ENCODE peak calls at places on chromosomes 13 and 19, in four cellular contexts. E, S, O and V are unnamed samples.

GRCh38 chr13:33100876-33101275 is 84.7 kb downstream of the KL start:
- DNase-seq in E (no peak), O (no peak), S (no peak), V (no peak)

GRCh38 chr13:40109324-40109958 is 454.0 kb downstream of the COG6 start:
- DNase-seq in S (no peak), E (peak), O (no peak), V (no peak)

GRCh38 chr19:17332677-17333581 is 1.7 kb downstream of the ANO8 start:
- DNase-seq in S (no peak), O (no peak), E (peak), V (peak)

GRCh38 chr19:16320987-16321386 is 3.6 kb upstream of the KLF2 start:
- DNase-seq in O (no peak), S (no peak), E (no peak), V (no peak)

GRCh38 chr19:41434450-41434849 is 5.3 kb downstream of the DMAC2 start:
- DNase-seq in E (no peak), S (no peak), O (no peak), V (no peak)

GRCh38 chr13:97855570-97855970 is 97.9 kb upstream of the IPO5 start:
- DNase-seq in O (peak), E (peak), S (no peak), V (peak)

GRCh38 chr13:80499536-80500280 is 158.8 kb upstream of the SPRY2 start:
- DNase-seq in E (no peak), S (no peak), O (no peak), V (no peak)

GRCh38 chr13:48595330-48596127 is 58.2 kb upstream of the CYSLTR2 start:
- DNase-seq in O (peak), E (peak), S (no peak), V (no peak)

GRCh38 chr13:29713841-29714240 is 118.4 kb upstream of the SLC7A1 start:
- DNase-seq in O (no peak), E (peak), S (no peak), V (no peak)

GRCh38 chr19:49971991-49972401 is 11.0 kb upstream of the SIGLEC11 start:
- DNase-seq in O (no peak), E (no peak), S (no peak), V (no peak)

GRCh38 chr13:66003558-66003957 is 1226.6 kb downstream of the PCDH9 start:
- DNase-seq in S (no peak), E (no peak), O (no peak), V (no peak)

GRCh38 chr19:5988520-5989387 is 10.8 kb upstream of the RANBP3 start:
- DNase-seq in E (no peak), S (no peak), O (no peak), V (no peak)

GRCh38 chr19:35670686-35671085 is 4.4 kb downstream of the UPK1A start:
- DNase-seq in E (no peak), S (no peak), O (no peak), V (no peak)

GRCh38 chr13:74066937-74067336 is 67.3 kb downstream of the KLF12 start:
- DNase-seq in O (no peak), S (no peak), E (no peak), V (no peak)

GRCh38 chr13:41356788-41357187 is 45.7 kb downstream of the NAA16 start:
- DNase-seq in O (no peak), S (no peak), E (peak), V (no peak)

GRCh38 chr13:27309967-27310598 is 39.5 kb downstream of the RASL11A start:
- DNase-seq in O (no peak), E (peak), S (no peak), V (no peak)

GRCh38 chr13:106599875-106600797 is 32.2 kb upstream of the ARGLU1 start:
- DNase-seq in O (no peak), S (peak), E (peak), V (no peak)

GRCh38 chr13:24887759-24888158 is 123.8 kb downstream of the RNF17 start:
- DNase-seq in E (no peak), S (no peak), O (no peak), V (no peak)

GRCh38 chr13:98508280-98509074 is 68.4 kb downstream of the STK24 start:
- DNase-seq in E (peak), S (no peak), O (no peak), V (no peak)

GRCh38 chr19:10421240-10421948 is 1.1 kb downstream of the PDE4A start:
- DNase-seq in O (no peak), E (no peak), S (no peak), V (no peak)

GRCh38 chr13:111577956-111578595 is 257.6 kb downstream of the TEX29 start:
- DNase-seq in O (no peak), E (no peak), S (no peak), V (no peak)

GRCh38 chr19:4088975-4089374 is 22.3 kb upstream of the ZBTB7A start:
- DNase-seq in O (no peak), E (no peak), S (no peak), V (no peak)

GRCh38 chr13:88601949-88602348 is 930.8 kb downstream of the SLITRK5 start:
- DNase-seq in O (no peak), E (no peak), S (no peak), V (no peak)

GRCh38 chr19:19997656-19998268 is 41.5 kb downstream of the ZNF682 start:
- DNase-seq in S (no peak), O (no peak), E (no peak), V (peak)

GRCh38 chr19:16588089-16588823 is 16.0 kb upstream of the SLC35E1 start:
- DNase-seq in S (no peak), O (no peak), E (peak), V (no peak)

GRCh38 chr13:50384724-50385123 is 369.5 kb downstream of the KCNRG start:
- DNase-seq in S (no peak), O (no peak), E (no peak), V (no peak)

GRCh38 chr13:22848539-22849052 is 332.2 kb upstream of the SGCG start:
- DNase-seq in S (no peak), E (no peak), O (no peak), V (peak)

GRCh38 chr13:80341771-80342271 is 895 bp upstream of the SPRY2 start:
- DNase-seq in S (peak), E (peak), O (peak), V (peak)

GRCh38 chr13:40789275-40790231 is at the start of gene SLC25A15:
- DNase-seq in S (peak), O (peak), E (peak), V (peak)

GRCh38 chr13:74015137-74015536 is 119.1 kb downstream of the KLF12 start:
- DNase-seq in E (peak), O (no peak), S (no peak), V (no peak)

GRCh38 chr13:59111711-59112110 is 1052.0 kb downstream of the DIAPH3 start:
- DNase-seq in S (no peak), O (no peak), E (peak), V (peak)

GRCh38 chr13:65600702-65601101 is 1629.4 kb downstream of the PCDH9 start:
- DNase-seq in S (no peak), E (peak), O (no peak), V (no peak)

GRCh38 chr13:55792544-55793178 is 1348.1 kb upstream of the PRR20A start:
- DNase-seq in S (no peak), O (no peak), E (no peak), V (no peak)

GRCh38 chr13:108734676-108735075 is 105.3 kb downstream of the MYO16 start:
- DNase-seq in S (no peak), O (no peak), E (no peak), V (no peak)

GRCh38 chr19:8120636-8121480 is 28.5 kb downstream of the FBN3 start:
- DNase-seq in E (no peak), O (no peak), S (no peak), V (no peak)

DNA sequence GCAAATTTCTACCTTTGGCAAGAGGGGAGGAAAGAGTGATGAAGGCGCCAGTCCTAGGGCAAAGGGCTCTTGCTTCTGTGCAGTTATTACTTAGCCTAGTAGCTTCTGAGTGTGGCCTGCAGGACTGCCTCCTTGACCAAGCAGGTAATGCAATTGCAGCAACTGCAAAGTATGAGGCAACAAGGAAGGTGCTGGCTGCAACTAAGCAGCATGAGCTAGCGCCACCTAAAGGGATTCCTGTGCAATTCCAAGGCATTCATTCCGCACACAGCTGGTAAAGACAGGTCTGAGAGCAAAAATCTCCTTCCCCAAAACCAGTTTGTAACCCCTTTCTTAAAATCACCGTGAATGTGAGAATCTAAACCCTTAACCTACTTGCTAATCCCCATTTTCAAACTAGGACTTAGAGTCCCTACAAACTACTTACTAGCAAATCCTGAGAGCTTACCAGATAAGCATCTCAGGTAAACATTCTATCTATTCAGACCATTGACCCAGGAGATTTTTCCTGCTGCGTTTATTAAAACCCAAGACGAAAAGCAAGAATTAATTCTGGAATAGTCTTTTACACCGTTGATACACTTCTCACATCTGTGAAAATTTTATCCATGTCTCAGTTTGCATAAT is 62.9 kb downstream of the DCT start:
- DNase-seq in E (peak), S (no peak), O (peak), V (peak)
- TF ChIP-seq CTCF in E (peak), S (no peak), O (peak), V (peak)

GRCh38 chr19:29596885-29597525 is 9.1 kb upstream of the POP4 start:
- DNase-seq in O (no peak), E (peak), S (no peak), V (no peak)
- TF ChIP-seq CTCF in O (peak), E (peak), S (no peak), V (peak)

GRCh38 chr19:45154064-45154827 is 6.5 kb downstream of the NKPD1 start:
- DNase-seq in E (peak), O (no peak), S (no peak), V (no peak)
- TF ChIP-seq CTCF in E (no peak), O (no peak), S (no peak), V (no peak)

DNA sequence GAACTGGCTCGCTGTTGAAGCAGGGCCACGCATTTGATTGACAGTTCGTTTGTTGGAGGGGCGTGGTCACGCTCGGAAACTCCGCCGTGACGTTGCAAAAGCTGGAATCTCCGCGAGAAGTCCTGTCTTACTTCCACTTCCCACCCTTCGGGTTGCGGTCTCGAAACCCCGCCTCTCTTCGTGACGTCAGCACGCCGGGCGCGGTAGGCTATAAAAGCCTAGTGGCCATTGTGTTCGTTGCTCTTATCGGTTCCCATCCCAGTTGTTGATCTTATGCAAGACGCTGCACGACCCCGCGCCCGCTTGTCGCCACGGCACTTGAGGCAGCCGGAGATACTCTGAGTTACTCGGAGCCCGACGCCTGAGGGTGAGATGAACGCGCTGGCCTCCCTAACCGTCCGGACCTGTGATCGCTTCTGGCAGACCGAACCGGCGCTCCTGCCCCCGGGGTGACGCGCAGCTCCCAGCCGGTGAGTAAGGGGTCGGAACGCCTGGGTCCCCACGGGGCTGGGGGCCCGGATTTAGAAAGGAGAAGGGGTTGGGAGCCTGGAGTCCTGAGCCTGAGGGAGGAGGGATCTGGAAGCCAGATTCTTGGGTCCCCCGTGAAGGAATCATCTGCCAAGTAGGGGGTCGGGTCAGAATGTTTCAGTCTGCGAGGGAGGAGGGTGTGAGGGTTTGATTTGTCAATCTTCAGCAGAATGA is at the start of gene PPP1R15A:
- DNase-seq in S (peak), E (peak), O (peak), V (peak)
- TF ChIP-seq CTCF in S (no peak), E (no peak), O (no peak), V (peak)

GRCh38 chr19:13872695-13873389 is 4.1 kb upstream of the NANOS3 start:
- DNase-seq in S (no peak), E (no peak), O (no peak), V (no peak)
- TF ChIP-seq CTCF in S (no peak), E (no peak), O (peak), V (no peak)

GRCh38 chr19:1719519-1719918 is 33.8 kb upstream of the ONECUT3 start:
- DNase-seq in O (no peak), E (no peak), S (no peak), V (no peak)
- TF ChIP-seq CTCF in O (no peak), E (no peak), S (no peak), V (no peak)

DNA sequence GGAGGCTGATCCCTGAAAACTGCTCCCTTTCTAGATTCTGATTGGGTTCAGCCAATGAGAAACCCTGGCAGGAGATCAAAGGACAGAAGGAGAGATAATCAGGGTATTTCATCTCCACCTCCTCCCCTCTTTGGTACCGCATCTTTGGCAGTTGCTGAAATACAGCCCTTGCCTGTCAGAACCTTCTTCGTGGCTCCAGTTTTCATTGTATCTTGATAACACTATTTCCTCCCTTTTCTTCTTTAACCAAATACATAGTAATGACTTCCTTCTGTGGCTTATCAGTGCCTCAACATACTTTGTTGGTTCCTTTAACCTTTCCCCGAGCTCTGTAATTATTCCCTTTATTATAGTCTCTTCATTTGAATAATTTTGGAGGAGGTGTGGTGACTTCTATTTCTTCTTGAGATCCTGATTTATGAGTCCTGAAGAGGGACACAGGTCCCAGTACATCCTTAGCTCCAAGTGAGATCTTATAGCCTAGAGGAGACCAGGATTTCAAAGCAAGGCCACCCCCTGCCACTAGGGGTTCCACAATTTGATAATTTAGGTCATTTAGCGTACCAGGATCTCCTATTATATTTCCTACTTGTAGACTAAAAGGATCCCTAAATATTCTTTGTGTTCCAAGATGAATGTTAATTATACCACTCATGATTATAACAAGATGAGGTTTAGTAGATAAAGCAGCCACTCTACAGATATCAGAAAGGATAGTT is 98.0 kb downstream of the EDNRB start:
- DNase-seq in E (no peak), S (no peak), O (no peak), V (no peak)
- TF ChIP-seq CTCF in E (peak), S (no peak), O (peak), V (peak)

DNA sequence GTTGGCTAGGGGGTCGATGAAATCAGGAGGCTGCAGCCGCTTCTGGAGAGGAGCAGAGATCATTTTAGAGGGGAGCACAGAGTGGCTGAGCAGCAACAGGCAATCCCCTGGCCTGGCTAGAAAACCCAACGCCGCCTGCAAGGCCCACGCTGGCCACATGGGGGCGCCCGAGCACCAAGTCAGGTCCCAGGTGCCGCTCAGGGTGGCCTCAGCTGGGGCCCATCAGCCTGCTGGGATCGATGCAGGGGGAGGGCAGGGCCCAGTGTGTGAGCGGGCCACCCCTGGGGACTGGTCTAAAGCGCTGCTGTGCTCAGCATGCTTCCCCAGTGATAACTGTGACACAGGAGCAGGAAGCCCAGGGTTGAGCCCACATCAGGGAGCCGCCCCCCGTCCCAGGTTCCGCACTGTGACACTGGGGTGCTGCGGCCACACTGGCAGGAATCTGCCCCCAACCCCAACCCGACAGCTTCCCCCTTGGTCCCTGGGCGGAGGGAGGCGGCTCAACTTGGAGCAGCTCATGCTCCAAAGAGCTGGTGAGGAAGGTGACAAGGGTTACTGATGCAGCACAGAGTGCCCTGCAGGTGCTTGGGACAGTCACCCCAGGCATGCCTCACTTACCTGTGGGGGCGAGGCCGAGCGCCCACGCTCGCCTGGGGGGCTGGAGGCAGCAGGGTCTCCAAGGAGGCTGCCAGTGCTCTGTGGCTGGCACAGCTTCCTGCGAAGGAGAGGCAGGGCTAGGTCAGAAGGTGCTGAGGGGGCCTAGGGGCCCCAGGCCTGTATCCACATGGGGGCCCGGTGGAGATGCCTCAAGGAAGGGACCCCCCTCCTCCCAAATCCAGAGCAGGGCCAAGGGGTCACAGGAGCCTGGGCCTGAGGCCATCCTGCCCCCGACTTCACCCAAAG is 13.3 kb upstream of the ISYNA1 start:
- DNase-seq in S (peak), O (peak), E (peak), V (peak)
- TF ChIP-seq CTCF in S (no peak), O (peak), E (peak), V (peak)